ENCODE peak calls at places on chromosomes 13 and 19, in six cellular contexts. O, L, H, Y, F and D are unnamed samples.
A peak's percentile ranks its signal among the peaks of the same experiment; 100 is the strongest.

GRCh38 chr13:85334187-85334586 is 465.0 kb downstream of the SLITRK6 start:
- DNase-seq in Y (no peak), H (no peak), F (no peak), L (no peak), O (no peak), D (no peak)

GRCh38 chr19:35088514-35088913 is 27.1 kb upstream of the FXYD3 start:
- DNase-seq in O (peak; percentile 73), F (no peak), H (peak; percentile 56), L (no peak), Y (no peak), D (no peak)

GRCh38 chr13:48906200-48906599 is 69.5 kb upstream of the FNDC3A start:
- DNase-seq in F (no peak), H (no peak), L (no peak), O (no peak), Y (no peak), D (no peak)

GRCh38 chr19:43474986-43475705 is 9.7 kb upstream of the LYPD3 start:
- DNase-seq in Y (peak; percentile 12), F (peak; percentile 99), L (peak; percentile 92), H (peak; percentile 59), O (peak; percentile 95), D (peak; percentile 96)

GRCh38 chr19:41699968-41700323 is 8.5 kb upstream of the CEACAM5 start:
- DNase-seq in L (no peak), F (no peak), H (no peak), O (no peak), Y (no peak), D (peak; percentile 34)

GRCh38 chr13:41017744-41018582 is 1.2 kb downstream of the ELF1 start:
- DNase-seq in O (no peak), L (no peak), F (no peak), Y (no peak), H (no peak), D (no peak)

GRCh38 chr13:92590503-92590908 is 636.1 kb upstream of the GPC6 start:
- DNase-seq in Y (no peak), H (no peak), F (no peak), O (peak; percentile 42), L (no peak), D (no peak)

GRCh38 chr19:34288381-34288780 is 34.0 kb downstream of the GARRE1 start:
- DNase-seq in L (no peak), O (no peak), H (no peak), Y (no peak), F (no peak), D (no peak)

GRCh38 chr19:6753178-6754031 is 13.8 kb downstream of the SH2D3A start:
- DNase-seq in L (peak; percentile 73), F (peak; percentile 92), Y (peak; percentile 41), H (no peak), O (peak; percentile 46), D (peak; percentile 88)

GRCh38 chr19:11798391-11799296 is at the start of gene ZNF491:
- DNase-seq in H (peak; percentile 51), F (peak; percentile 98), O (peak; percentile 88), Y (peak; percentile 26), L (peak; percentile 76), D (peak; percentile 95)

GRCh38 chr19:11792942-11793341 is 5.4 kb upstream of the ZNF491 start:
- DNase-seq in Y (no peak), F (no peak), L (no peak), O (no peak), H (no peak), D (no peak)

GRCh38 chr19:11797491-11797890 is 832 bp upstream of the ZNF491 start:
- DNase-seq in Y (no peak), H (peak; percentile 41), L (peak; percentile 71), O (peak; percentile 76), F (peak; percentile 86), D (peak; percentile 23)
- H3K4me3 ChIP-seq in Y (no peak overlapping the region), H (no peak overlapping the region), L (no peak overlapping the region), O (no peak overlapping the region), F (no peak overlapping the region), D (peak overlapping the region; percentile 71)

DNA sequence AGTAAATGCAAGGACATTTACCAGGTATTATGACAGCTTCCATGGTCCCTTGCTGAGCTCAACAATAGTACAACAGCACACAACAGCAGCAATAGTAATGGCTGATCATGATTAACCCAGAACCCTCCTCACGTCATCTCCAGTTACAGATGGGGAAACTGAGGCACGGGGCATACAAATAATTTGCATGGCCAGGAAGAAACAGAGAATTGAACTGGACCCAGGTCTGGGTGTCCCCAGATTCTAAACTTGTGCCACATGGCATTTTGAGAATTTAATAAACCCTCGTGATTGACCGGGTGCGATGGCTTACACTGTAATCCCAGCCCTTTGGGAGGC is 7.2 kb downstream of the MAST3 start:
- DNase-seq in Y (no peak), O (no peak), L (no peak), F (no peak), H (no peak), D (no peak)
- H3K4me3 ChIP-seq in Y (peak overlapping the region; percentile 16), O (peak overlapping the region; percentile 25), L (peak overlapping the region; percentile 57), F (peak overlapping the region; percentile 58), H (peak overlapping the region; percentile 31), D (peak overlapping the region; percentile 43)

DNA sequence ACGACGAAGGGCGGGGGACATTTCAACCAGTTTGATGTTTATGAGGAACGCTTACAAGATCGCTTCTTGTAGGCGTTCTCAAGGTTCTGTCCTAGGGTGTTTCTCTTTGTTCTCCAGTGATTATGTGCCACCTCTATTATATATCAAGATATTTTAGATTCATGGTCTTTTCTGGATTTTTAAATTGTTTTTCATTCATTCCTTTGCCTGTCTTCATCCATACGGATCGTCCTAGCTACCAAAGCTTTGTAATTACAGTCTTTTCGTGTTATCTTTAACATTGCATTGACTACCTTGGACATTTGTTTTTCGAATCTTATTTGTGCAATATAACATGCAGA is 342 bp upstream of the EID2 start:
- DNase-seq in O (no peak), H (no peak), F (no peak), Y (no peak), L (no peak), D (no peak)
- H3K4me3 ChIP-seq in O (no peak overlapping the region), H (no peak overlapping the region), F (peak overlapping the region; percentile 88), Y (peak overlapping the region; percentile 75), L (peak overlapping the region; percentile 97), D (peak overlapping the region; percentile 77)

DNA sequence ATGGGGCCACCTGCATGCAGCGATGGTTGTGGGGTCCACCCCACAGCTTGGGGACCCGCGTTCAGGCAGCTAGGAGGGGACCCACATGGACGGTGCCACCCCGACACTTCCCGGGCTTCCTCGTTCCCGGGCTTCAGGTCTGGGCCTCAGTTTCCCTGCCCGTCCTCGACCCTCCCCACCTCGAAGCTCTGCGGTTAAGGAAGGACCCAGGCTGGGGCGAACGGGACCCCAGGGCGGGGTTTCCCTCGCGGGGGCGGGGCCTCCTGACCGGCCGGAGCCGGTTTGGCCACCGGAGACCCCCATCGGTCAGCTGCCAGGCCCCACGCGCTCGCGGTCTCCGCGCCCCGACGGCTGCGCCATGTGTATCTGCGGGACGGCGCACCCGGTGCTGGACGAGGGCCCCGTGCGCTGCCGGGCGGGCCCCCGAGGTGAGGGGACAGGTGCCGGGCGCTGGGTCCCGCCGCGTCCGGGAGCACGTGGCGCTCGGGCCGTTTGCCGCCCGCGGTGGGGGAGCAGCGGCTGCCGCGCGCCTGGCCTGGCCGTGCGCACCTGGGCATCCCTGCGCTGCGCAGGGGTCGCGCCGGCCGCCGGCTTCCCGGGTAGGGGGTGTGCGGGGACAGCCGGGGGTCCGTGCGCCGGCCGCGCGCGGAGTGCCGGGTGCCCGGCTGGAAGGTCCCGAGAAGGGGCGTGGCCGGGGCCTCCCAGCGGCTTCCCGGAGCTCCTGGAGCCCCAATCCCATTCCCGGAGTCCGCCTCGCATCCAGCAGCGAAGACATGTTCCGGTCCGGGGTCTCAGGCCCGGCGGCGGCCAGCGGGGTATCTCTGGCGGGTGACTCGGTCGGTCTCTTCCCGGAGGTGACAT is 4.2 kb downstream of the ARHGAP45 start:
- DNase-seq in O (no peak), L (no peak), F (peak; percentile 62), H (no peak), Y (no peak), D (no peak)
- H3K4me3 ChIP-seq in O (no peak overlapping the region), L (no peak overlapping the region), F (no peak overlapping the region), H (no peak overlapping the region), Y (no peak overlapping the region), D (peak overlapping the region; percentile 4)

GRCh38 chr19:50419580-50420035 is 870 bp downstream of the SPIB start:
- DNase-seq in F (no peak), O (no peak), L (no peak), H (no peak), Y (no peak), D (no peak)

GRCh38 chr19:50418186-50419021 is at the start of gene SPIB:
- DNase-seq in L (no peak), F (no peak), O (no peak), H (no peak), Y (no peak), D (no peak)

GRCh38 chr19:50420127-50420526 is 1.4 kb downstream of the SPIB start:
- DNase-seq in O (no peak), Y (no peak), F (no peak), H (no peak), L (no peak), D (no peak)

GRCh38 chr19:50417850-50418185 is 920 bp upstream of the SPIB start:
- DNase-seq in F (no peak), Y (no peak), L (no peak), H (no peak), O (no peak), D (no peak)

GRCh38 chr19:50419022-50419579 is 363 bp downstream of the SPIB start:
- DNase-seq in O (no peak), F (no peak), L (no peak), H (no peak), Y (no peak), D (no peak)
- H3K4me3 ChIP-seq in O (no peak overlapping the region), F (no peak overlapping the region), L (no peak overlapping the region), H (no peak overlapping the region), Y (no peak overlapping the region), D (no peak overlapping the region)

GRCh38 chr19:29663861-29664752 is 1.2 kb upstream of the PLEKHF1 start:
- DNase-seq in O (peak; percentile 36), F (no peak), H (no peak), L (no peak), Y (no peak), D (no peak)

GRCh38 chr19:29660835-29661234 is 4.4 kb upstream of the PLEKHF1 start:
- DNase-seq in L (no peak), F (no peak), O (no peak), Y (no peak), H (no peak), D (no peak)

GRCh38 chr19:29662278-29662603 is 3.0 kb upstream of the PLEKHF1 start:
- DNase-seq in L (no peak), H (no peak), O (no peak), F (no peak), Y (no peak), D (no peak)

GRCh38 chr19:29664753-29665214 is 477 bp upstream of the PLEKHF1 start:
- DNase-seq in L (no peak), Y (no peak), O (no peak), F (no peak), H (no peak), D (no peak)

GRCh38 chr19:29662604-29663404 is 2.5 kb upstream of the PLEKHF1 start:
- DNase-seq in H (peak; percentile 63), L (no peak), O (peak; percentile 87), F (no peak), Y (no peak), D (peak; percentile 55)
- H3K4me3 ChIP-seq in H (no peak overlapping the region), L (no peak overlapping the region), O (no peak overlapping the region), F (peak overlapping the region; percentile 21), Y (no peak overlapping the region), D (no peak overlapping the region)